ENCODE peak calls at places on chromosomes 13 and 19, in six cellular contexts. K is CD8-positive, alpha-beta T cell; I is stimulated activated effector memory CD8-positive, alpha-beta T cell treated with anti-CD3 and anti-CD28 coated beads, Interleukin-12 subunit alpha, Interleukin-12 subunit beta, amount 100 ng/mL, for 72 hours; Q is OCI-M1; W is activated T-helper 1 cell treated with anti-CD3 and anti-CD28 coated beads, Interleukin-2, amount 50 U/mL, for 16 hours; R is NCI-H748 treated with DMSO at 0.1 percent for 48 hours. M is an unnamed sample.

GRCh38 chr19:40466219-40467006 is at the start of gene SPTBN4:
- DNase-seq in K (peak; percentile 68), I (no peak), Q (no peak), W (peak; percentile 26), R (no peak), M (peak; percentile 69)

GRCh38 chr19:53463263-53463662 is 4.3 kb upstream of the ZNF813 start:
- DNase-seq in K (no peak), I (no peak), Q (no peak), W (no peak), R (no peak), M (no peak)

GRCh38 chr13:76512676-76513277 is 373.4 kb downstream of the KCTD12 start:
- DNase-seq in K (no peak), I (no peak), Q (peak; percentile 53), W (no peak), R (peak; percentile 81), M (no peak)

GRCh38 chr19:8305798-8306197 is 2.4 kb downstream of the CD320 start:
- DNase-seq in K (no peak), I (no peak), Q (no peak), W (no peak), R (no peak), M (no peak)

GRCh38 chr13:46382224-46382623 is 4.8 kb downstream of the RUBCNL start:
- DNase-seq in K (no peak), I (no peak), Q (peak; percentile 77), W (no peak), R (no peak), M (no peak)

GRCh38 chr19:12796146-12797071 is 5.1 kb downstream of the JUNB start:
- DNase-seq in K (peak; percentile 78), I (peak; percentile 67), Q (peak; percentile 83), W (peak; percentile 55), R (peak; percentile 54), M (peak; percentile 60)

GRCh38 chr19:10961763-10962536 is 1.1 kb downstream of the SMARCA4 start:
- DNase-seq in K (no peak), I (no peak), Q (peak; percentile 79), W (no peak), R (no peak), M (no peak)

GRCh38 chr13:53141336-53141735 is 112.7 kb downstream of the OLFM4 start:
- DNase-seq in K (no peak), I (no peak), Q (no peak), W (no peak), R (no peak), M (no peak)

GRCh38 chr19:31357315-31357673 is 8.1 kb upstream of the TSHZ3 start:
- DNase-seq in K (no peak), I (no peak), Q (no peak), W (no peak), R (no peak), M (no peak)

GRCh38 chr19:29666634-29667389 is 1.6 kb downstream of the PLEKHF1 start:
- DNase-seq in K (no peak), I (no peak), Q (peak; percentile 66), W (no peak), R (no peak), M (no peak)

GRCh38 chr19:16548956-16549355 is 6.7 kb upstream of the CHERP start:
- DNase-seq in K (no peak), I (no peak), Q (no peak), W (no peak), R (no peak), M (no peak)

GRCh38 chr13:45206340-45206739 is 5.5 kb upstream of the KCTD4 start:
- DNase-seq in K (no peak), I (no peak), Q (no peak), W (no peak), R (no peak), M (no peak)

GRCh38 chr19:14435320-14436050 is 2.4 kb downstream of the PKN1 start:
- DNase-seq in K (no peak), I (no peak), Q (no peak), W (no peak), R (no peak), M (no peak)

GRCh38 chr13:53637971-53638547 is 609.4 kb downstream of the OLFM4 start:
- DNase-seq in K (no peak), I (no peak), Q (no peak), W (no peak), R (no peak), M (no peak)

M was measured in stimulated activated CD4-positive, alpha-beta T cell treated with anti-CD3 and anti-CD28 coated beads, TNF-alpha, amount 100 ng/mL, for 4 hours.